ENCODE peak calls at places on chromosome 1, in nine cellular contexts. G, D, L, B, H, O, I, C and U are unnamed samples.

GRCh38 chr1:151251656-151252470 is 2.7 kb upstream of the PSMD4 start:
- DNase-seq in G (peak), B (peak), O (peak), C (peak), D (no peak), L (peak), I (peak), H (peak), U (peak)

GRCh38 chr1:20366766-20367602 is 76.3 kb downstream of the VWA5B1 start:
- DNase-seq in D (no peak), B (peak), C (no peak), G (peak), I (no peak), O (peak), L (no peak), H (peak), U (peak)

GRCh38 chr1:208078752-208079151 is 165.4 kb downstream of the PLXNA2 start:
- DNase-seq in L (no peak), O (no peak), D (no peak), C (no peak), I (no peak), H (no peak), G (no peak), B (no peak), U (no peak)

GRCh38 chr1:201582261-201582951 is 43.5 kb downstream of the NAV1 start:
- DNase-seq in G (no peak), I (no peak), L (peak), D (no peak), O (no peak), H (no peak), C (no peak), B (peak), U (no peak)

GRCh38 chr1:37795340-37796110 is 1.9 kb downstream of the MANEAL start:
- DNase-seq in C (peak), H (peak), G (peak), B (peak), O (peak), D (peak), I (peak), L (peak), U (no peak)

GRCh38 chr1:16677552-16678423 is 11.0 kb upstream of the RNU1-3 start:
- DNase-seq in L (peak), B (peak), O (peak), D (no peak), H (peak), C (peak), G (peak), I (no peak), U (no peak)

GRCh38 chr1:116807871-116808450 is 53.7 kb downstream of the CD2 start:
- DNase-seq in B (no peak), G (no peak), L (no peak), C (no peak), H (no peak), I (no peak), O (no peak), D (no peak), U (no peak)

GRCh38 chr1:226443439-226443838 is 35.5 kb upstream of the PARP1 start:
- DNase-seq in H (no peak), B (peak), I (no peak), O (no peak), D (no peak), L (peak), C (no peak), G (no peak), U (no peak)

GRCh38 chr1:6243053-6243834 is 735 bp upstream of the HES3 start:
- DNase-seq in D (no peak), I (no peak), C (no peak), H (no peak), O (no peak), B (no peak), G (no peak), L (no peak), U (no peak)

GRCh38 chr1:53541761-53542550 is 82.8 kb downstream of the DMRTB1 start:
- DNase-seq in C (no peak), G (peak), L (peak), I (no peak), O (no peak), B (peak), H (peak), D (no peak), U (no peak)

GRCh38 chr1:2307206-2307605 is 79.1 kb downstream of the SKI start:
- DNase-seq in O (no peak), G (no peak), L (no peak), B (no peak), C (no peak), H (no peak), I (no peak), D (no peak), U (no peak)